ENCODE peak calls at places on chromosomes 3 and 15, in six cellular contexts. B, O, R, Z, X and U are unnamed samples.

GRCh38 chr3:78287085-78287484 is 1247.2 kb downstream of the ROBO2 start:
- DNase-seq in O (no peak), R (no peak), X (no peak), B (no peak), Z (no peak), U (no peak)

GRCh38 chr3:55555866-55556621 is 68.9 kb upstream of the WNT5A start:
- DNase-seq in X (no peak), B (no peak), R (no peak), O (no peak), Z (no peak), U (no peak)

GRCh38 chr3:133712017-133712416 is 34.2 kb upstream of the TF start:
- DNase-seq in B (no peak), Z (no peak), X (no peak), R (no peak), O (no peak), U (no peak)

GRCh38 chr15:73081321-73081958 is 29.2 kb downstream of the NEO1 start:
- DNase-seq in X (peak; percentile 51), B (peak; percentile 73), R (no peak), O (peak; percentile 56), Z (peak; percentile 69), U (no peak)

GRCh38 chr3:140499114-140499757 is 178.6 kb upstream of the TRIM42 start:
- DNase-seq in Z (peak; percentile 45), B (peak; percentile 13), R (no peak), O (no peak), X (peak; percentile 4), U (no peak)

GRCh38 chr3:161821591-161821990 is 325.0 kb downstream of the OTOL1 start:
- DNase-seq in Z (no peak), R (no peak), X (no peak), B (peak; percentile 3), O (no peak), U (no peak)

GRCh38 chr3:197953325-197953724 is 3.3 kb downstream of the RPL35A start:
- DNase-seq in R (no peak), X (no peak), Z (no peak), B (no peak), O (no peak), U (no peak)

GRCh38 chr15:58258501-58259274 is 120.5 kb downstream of the AQP9 start:
- DNase-seq in O (no peak), R (no peak), Z (no peak), B (no peak), X (no peak), U (no peak)

GRCh38 chr3:61855211-61855610 is 293.8 kb downstream of the PTPRG start:
- DNase-seq in Z (no peak), O (no peak), R (no peak), B (no peak), X (no peak), U (no peak)

GRCh38 chr3:1195922-1196321 is 103.1 kb downstream of the CNTN6 start:
- DNase-seq in B (no peak), Z (peak; percentile 32), R (no peak), O (no peak), X (no peak), U (no peak)

GRCh38 chr3:3200632-3201212 is 21.2 kb upstream of the CRBN start:
- DNase-seq in B (peak; percentile 68), O (peak; percentile 87), X (peak; percentile 63), Z (peak; percentile 87), R (no peak), U (no peak)

GRCh38 chr3:99625643-99626414 is 12.6 kb upstream of the COL8A1 start:
- DNase-seq in B (no peak), R (no peak), Z (no peak), X (no peak), O (no peak), U (no peak)

GRCh38 chr3:65371053-65371452 is 667.7 kb downstream of the MAGI1 start:
- DNase-seq in X (no peak), R (no peak), Z (no peak), O (no peak), B (no peak), U (no peak)

GRCh38 chr15:41377978-41378377 is 24.3 kb downstream of the NDUFAF1 start:
- DNase-seq in O (no peak), R (no peak), X (no peak), B (no peak), Z (no peak), U (no peak)

GRCh38 chr3:93994056-93994455 is 14.1 kb downstream of the ARL13B start:
- DNase-seq in O (no peak), B (no peak), X (no peak), Z (no peak), R (no peak), U (no peak)

GRCh38 chr3:173584834-173585831 is 187.6 kb downstream of the NLGN1 start:
- DNase-seq in X (no peak), B (peak; percentile 1), Z (peak; percentile 65), O (peak; percentile 11), R (no peak), U (peak; percentile 59)

GRCh38 chr3:34019158-34019557 is 220.7 kb downstream of the PDCD6IP start:
- DNase-seq in B (no peak), O (no peak), X (no peak), R (no peak), Z (no peak), U (no peak)

GRCh38 chr3:183252108-183252782 is 808 bp upstream of the B3GNT5 start:
- DNase-seq in X (no peak), Z (no peak), R (no peak), B (no peak), O (no peak), U (no peak)

GRCh38 chr3:89107461-89108035 is at the start of gene EPHA3:
- DNase-seq in Z (peak; percentile 73), O (peak; percentile 61), X (no peak), R (peak; percentile 61), B (peak; percentile 42), U (peak; percentile 40)

GRCh38 chr3:46672349-46672695 is 21.2 kb downstream of the ALS2CL start:
- DNase-seq in X (no peak), O (no peak), R (no peak), B (no peak), Z (no peak), U (peak; percentile 9)

GRCh38 chr3:153513236-153513635 is 351.2 kb downstream of the RAP2B start:
- DNase-seq in Z (peak; percentile 6), R (no peak), B (peak; percentile 20), X (peak; percentile 26), O (peak; percentile 27), U (no peak)

GRCh38 chr15:68396068-68396467 is 35.9 kb downstream of the ITGA11 start:
- DNase-seq in R (no peak), O (no peak), Z (no peak), B (no peak), X (no peak), U (no peak)

GRCh38 chr3:128598884-128599664 is 51.5 kb downstream of the RPN1 start:
- DNase-seq in B (no peak), R (no peak), Z (no peak), O (no peak), X (no peak), U (no peak)

GRCh38 chr3:188217011-188217463 is 63.1 kb downstream of the LPP start:
- DNase-seq in B (no peak), O (no peak), X (peak; percentile 85), R (no peak), Z (peak; percentile 44), U (no peak)

GRCh38 chr3:6120786-6121185 is 740.1 kb upstream of the GRM7 start:
- DNase-seq in X (no peak), B (no peak), O (no peak), Z (peak; percentile 6), R (no peak), U (no peak)

GRCh38 chr3:48478631-48479555 is 25.1 kb downstream of the SHISA5 start:
- DNase-seq in B (no peak), O (peak; percentile 89), R (no peak), Z (no peak), X (peak; percentile 50), U (no peak)

GRCh38 chr3:63960048-63960711 is 48.0 kb upstream of the SCAANT1 start:
- DNase-seq in R (no peak), Z (no peak), O (no peak), B (peak; percentile 60), X (no peak), U (no peak)

DNA sequence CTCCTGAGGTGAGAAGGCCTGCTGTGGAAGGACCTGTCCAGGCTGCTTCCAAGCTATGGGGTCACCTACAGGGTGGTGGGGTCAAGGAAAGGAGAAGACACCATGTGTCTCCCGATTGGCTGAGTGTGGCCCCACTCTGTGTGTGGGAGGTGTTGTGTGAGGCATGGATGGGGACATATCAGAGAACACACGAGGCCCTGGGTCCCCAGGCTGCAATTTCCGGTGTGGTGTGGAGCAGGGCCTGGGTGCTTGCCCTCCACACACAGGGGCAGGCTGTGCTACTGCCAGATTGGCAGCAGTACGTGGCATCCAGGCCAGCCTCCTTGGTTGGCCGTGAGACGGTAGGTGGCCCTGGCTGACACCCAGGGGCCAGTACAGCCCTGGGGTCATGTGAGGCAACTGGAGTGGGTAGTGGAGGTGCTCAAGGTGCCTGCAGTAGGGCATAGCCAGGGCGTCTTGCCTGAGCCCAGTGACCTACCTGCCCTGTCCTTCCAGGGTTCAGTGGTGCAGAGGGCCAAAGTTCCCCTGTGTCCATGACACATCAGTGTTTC is 233.8 kb downstream of the SNRPN start:
- DNase-seq in X (no peak), Z (no peak), B (no peak), R (no peak), O (no peak), U (no peak)
- H3K9me3 ChIP-seq in X (no peaks in the 10 kb centered on the region), Z (no peaks in the 10 kb centered on the region), B (no peaks in the 10 kb centered on the region), R (no peaks in the 10 kb centered on the region), O (no peaks in the 10 kb centered on the region), U (no peaks in the 10 kb centered on the region)

GRCh38 chr15:55681631-55682030 is 61.3 kb downstream of the PRTG start:
- DNase-seq in Z (no peak), O (peak; percentile 65), B (no peak), X (no peak), R (no peak), U (no peak)
- H3K4me3 ChIP-seq in Z (no peak overlapping the region), O (peak overlapping the region; percentile 28), B (no peak overlapping the region), X (no peak overlapping the region), R (no peak overlapping the region), U (no peak overlapping the region)

GRCh38 chr3:50163572-50163971 is 8.4 kb downstream of the SEMA3F start:
- DNase-seq in R (no peak), Z (no peak), X (no peak), B (no peak), O (no peak), U (no peak)

GRCh38 chr3:50164056-50164455 is 8.9 kb downstream of the SEMA3F start:
- DNase-seq in R (peak; percentile 77), X (no peak), O (no peak), Z (peak; percentile 60), B (peak; percentile 69), U (peak; percentile 49)

GRCh38 chr3:50164481-50164880 is 9.4 kb downstream of the SEMA3F start:
- DNase-seq in O (no peak), X (no peak), B (no peak), Z (no peak), R (no peak), U (no peak)

GRCh38 chr3:50165388-50166308 is 10.5 kb downstream of the SEMA3F start:
- DNase-seq in B (no peak), X (no peak), Z (no peak), O (no peak), R (no peak), U (no peak)

GRCh38 chr3:50164984-50165383 is 9.9 kb downstream of the SEMA3F start:
- DNase-seq in B (no peak), Z (no peak), R (no peak), O (no peak), X (no peak), U (no peak)
- H3K4me1 ChIP-seq in B (peaks cover 95% of the 10 kb centered on the region), Z (peaks cover 37% of the 10 kb centered on the region), R (peaks cover 96% of the 10 kb centered on the region), O (no peaks in the 10 kb centered on the region), X (no peaks in the 10 kb centered on the region), U (no peaks in the 10 kb centered on the region)

GRCh38 chr15:25176616-25176923 is 221.8 kb downstream of the SNRPN start:
- DNase-seq in B (no peak), O (no peak), X (no peak), R (no peak), Z (no peak), U (peak; percentile 2)
- H3K9me3 ChIP-seq in B (no peaks in the 10 kb centered on the region), O (no peaks in the 10 kb centered on the region), X (no peaks in the 10 kb centered on the region), R (peaks cover 47% of the 10 kb centered on the region), Z (peaks cover 3% of the 10 kb centered on the region), U (no peaks in the 10 kb centered on the region)